ENCODE peak calls at places on chromosomes 13 and 19, in seven cellular contexts. One of them, this sample, is unnamed.

GRCh38 chr13:99577934-99578917 is 77.0 kb downstream of the TM9SF2 start:
- DNase-seq in HL-60: no peak
- DNase-seq in breast epithelium: no peak
- DNase-seq in Panc1: no peak
- DNase-seq in HepG2: peak; percentile 47
- DNase-seq in H1: no peak
- DNase-seq in GM23338: peak; percentile 52
- DNase-seq in this sample: no peak

GRCh38 chr19:55206664-55207500 is 2.4 kb downstream of the PTPRH start:
- DNase-seq in HL-60: no peak
- DNase-seq in breast epithelium: peak; percentile 38
- DNase-seq in Panc1: peak; percentile 65
- DNase-seq in HepG2: peak; percentile 93
- DNase-seq in H1: no peak
- DNase-seq in GM23338: peak; percentile 83
- DNase-seq in this sample: no peak

GRCh38 chr13:98854448-98854847 is 102.0 kb upstream of the SLC15A1 start:
- DNase-seq in HL-60: no peak
- DNase-seq in breast epithelium: no peak
- DNase-seq in Panc1: no peak
- DNase-seq in HepG2: no peak
- DNase-seq in H1: no peak
- DNase-seq in GM23338: no peak
- DNase-seq in this sample: no peak

GRCh38 chr13:86933676-86934075 is 737.5 kb upstream of the SLITRK5 start:
- DNase-seq in HL-60: no peak
- DNase-seq in breast epithelium: no peak
- DNase-seq in Panc1: no peak
- DNase-seq in HepG2: no peak
- DNase-seq in H1: no peak
- DNase-seq in GM23338: peak; percentile 11
- DNase-seq in this sample: no peak

GRCh38 chr19:49347835-49348234 is 12.6 kb downstream of the CD37 start:
- DNase-seq in HL-60: no peak
- DNase-seq in breast epithelium: no peak
- DNase-seq in Panc1: no peak
- DNase-seq in HepG2: peak; percentile 44
- DNase-seq in H1: no peak
- DNase-seq in GM23338: peak; percentile 85
- DNase-seq in this sample: no peak

GRCh38 chr13:93915269-93915809 is 564.1 kb downstream of the DCT start:
- DNase-seq in HL-60: no peak
- DNase-seq in breast epithelium: no peak
- DNase-seq in Panc1: no peak
- DNase-seq in HepG2: no peak
- DNase-seq in H1: no peak
- DNase-seq in GM23338: no peak
- DNase-seq in this sample: no peak

GRCh38 chr13:49604570-49604969 is 19.2 kb upstream of the RCBTB1 start:
- DNase-seq in HL-60: no peak
- DNase-seq in breast epithelium: no peak
- DNase-seq in Panc1: no peak
- DNase-seq in HepG2: peak; percentile 18
- DNase-seq in H1: no peak
- DNase-seq in GM23338: no peak
- DNase-seq in this sample: no peak

GRCh38 chr13:99505814-99506269 is 4.6 kb downstream of the TM9SF2 start:
- DNase-seq in HL-60: no peak
- DNase-seq in breast epithelium: no peak
- DNase-seq in Panc1: no peak
- DNase-seq in HepG2: no peak
- DNase-seq in H1: no peak
- DNase-seq in GM23338: no peak
- DNase-seq in this sample: no peak

GRCh38 chr19:11111771-11112144 is 22.5 kb downstream of the LDLR start:
- DNase-seq in HL-60: no peak
- DNase-seq in breast epithelium: no peak
- DNase-seq in Panc1: no peak
- DNase-seq in HepG2: no peak
- DNase-seq in H1: no peak
- DNase-seq in GM23338: no peak
- DNase-seq in this sample: no peak

GRCh38 chr19:12333162-12334159 is at the start of gene ZNF563:
- DNase-seq in HL-60: no peak
- DNase-seq in breast epithelium: peak; percentile 98
- DNase-seq in Panc1: peak; percentile 76
- DNase-seq in HepG2: peak; percentile 94
- DNase-seq in H1: peak; percentile 93
- DNase-seq in GM23338: peak; percentile 100
- DNase-seq in this sample: peak; percentile 93

GRCh38 chr13:48492123-48493075 is 40.5 kb downstream of the RCBTB2 start:
- DNase-seq in HL-60: peak; percentile 70
- DNase-seq in breast epithelium: peak; percentile 67
- DNase-seq in Panc1: no peak
- DNase-seq in HepG2: no peak
- DNase-seq in H1: no peak
- DNase-seq in GM23338: no peak
- DNase-seq in this sample: peak; percentile 98

GRCh38 chr13:31301119-31301518 is 101.3 kb downstream of the B3GLCT start:
- DNase-seq in HL-60: no peak
- DNase-seq in breast epithelium: no peak
- DNase-seq in Panc1: no peak
- DNase-seq in HepG2: no peak
- DNase-seq in H1: no peak
- DNase-seq in GM23338: no peak
- DNase-seq in this sample: no peak

GRCh38 chr13:28568286-28568685 is 73.4 kb upstream of the FLT1 start:
- DNase-seq in HL-60: peak; percentile 38
- DNase-seq in breast epithelium: peak; percentile 44
- DNase-seq in Panc1: no peak
- DNase-seq in HepG2: no peak
- DNase-seq in H1: no peak
- DNase-seq in GM23338: no peak
- DNase-seq in this sample: no peak

GRCh38 chr13:27313742-27314141 is 43.1 kb downstream of the RASL11A start:
- DNase-seq in HL-60: no peak
- DNase-seq in breast epithelium: no peak
- DNase-seq in Panc1: no peak
- DNase-seq in HepG2: no peak
- DNase-seq in H1: no peak
- DNase-seq in GM23338: no peak
- DNase-seq in this sample: no peak

GRCh38 chr19:42461700-42462324 is 19.1 kb upstream of the CXCL17 start:
- DNase-seq in HL-60: no peak
- DNase-seq in breast epithelium: peak; percentile 48
- DNase-seq in Panc1: no peak
- DNase-seq in HepG2: peak; percentile 52
- DNase-seq in H1: no peak
- DNase-seq in GM23338: no peak
- DNase-seq in this sample: no peak

GRCh38 chr13:29594710-29595379 is 643 bp downstream of the SLC7A1 start:
- DNase-seq in HL-60: no peak
- DNase-seq in breast epithelium: peak; percentile 69
- DNase-seq in Panc1: no peak
- DNase-seq in HepG2: no peak
- DNase-seq in H1: no peak
- DNase-seq in GM23338: peak; percentile 22
- DNase-seq in this sample: no peak

GRCh38 chr19:13090511-13091231 is 12.0 kb downstream of the LYL1 start:
- DNase-seq in HL-60: no peak
- DNase-seq in breast epithelium: no peak
- DNase-seq in Panc1: no peak
- DNase-seq in HepG2: no peak
- DNase-seq in H1: no peak
- DNase-seq in GM23338: no peak
- DNase-seq in this sample: no peak

GRCh38 chr19:17873661-17874422 is 2.1 kb downstream of the SLC5A5 start:
- DNase-seq in HL-60: no peak
- DNase-seq in breast epithelium: no peak
- DNase-seq in Panc1: no peak
- DNase-seq in HepG2: no peak
- DNase-seq in H1: no peak
- DNase-seq in GM23338: peak; percentile 94
- DNase-seq in this sample: no peak

GRCh38 chr13:99432637-99433542 is 68.4 kb upstream of the TM9SF2 start:
- DNase-seq in HL-60: peak; percentile 55
- DNase-seq in breast epithelium: peak; percentile 38
- DNase-seq in Panc1: no peak
- DNase-seq in HepG2: peak; percentile 84
- DNase-seq in H1: peak; percentile 54
- DNase-seq in GM23338: peak; percentile 77
- DNase-seq in this sample: peak; percentile 97

GRCh38 chr19:45470147-45471081 is 2.6 kb downstream of the FOSB start:
- DNase-seq in HL-60: no peak
- DNase-seq in breast epithelium: peak; percentile 67
- DNase-seq in Panc1: no peak
- DNase-seq in HepG2: no peak
- DNase-seq in H1: no peak
- DNase-seq in GM23338: no peak
- DNase-seq in this sample: no peak

GRCh38 chr19:45469132-45469834 is 1.5 kb downstream of the FOSB start:
- DNase-seq in HL-60: peak; percentile 91
- DNase-seq in breast epithelium: peak; percentile 95
- DNase-seq in Panc1: no peak
- DNase-seq in HepG2: peak; percentile 87
- DNase-seq in H1: no peak
- DNase-seq in GM23338: peak; percentile 96
- DNase-seq in this sample: peak; percentile 78

GRCh38 chr19:45468803-45469131 is 971 bp downstream of the FOSB start:
- DNase-seq in HL-60: no peak
- DNase-seq in breast epithelium: no peak
- DNase-seq in Panc1: no peak
- DNase-seq in HepG2: no peak
- DNase-seq in H1: no peak
- DNase-seq in GM23338: no peak
- DNase-seq in this sample: no peak

GRCh38 chr19:45471116-45471865 is 3.5 kb downstream of the FOSB start:
- DNase-seq in HL-60: no peak
- DNase-seq in breast epithelium: no peak
- DNase-seq in Panc1: no peak
- DNase-seq in HepG2: no peak
- DNase-seq in H1: no peak
- DNase-seq in GM23338: no peak
- DNase-seq in this sample: no peak

GRCh38 chr19:45469835-45470146 is 2.0 kb downstream of the FOSB start:
- DNase-seq in HL-60: no peak
- DNase-seq in breast epithelium: no peak
- DNase-seq in Panc1: no peak
- DNase-seq in HepG2: peak; percentile 85
- DNase-seq in H1: no peak
- DNase-seq in GM23338: peak; percentile 95
- DNase-seq in this sample: no peak
- TF ChIP-seq POLR2AphosphoS5 in HL-60: no peak
- TF ChIP-seq POLR2AphosphoS5 in breast epithelium: no peak
- TF ChIP-seq POLR2AphosphoS5 in Panc1: no peak
- TF ChIP-seq POLR2AphosphoS5 in HepG2: peak; percentile 56
- TF ChIP-seq POLR2AphosphoS5 in H1: no peak
- TF ChIP-seq POLR2AphosphoS5 in GM23338: peak; percentile 44
- TF ChIP-seq POLR2AphosphoS5 in this sample: peak; percentile 52

DNA sequence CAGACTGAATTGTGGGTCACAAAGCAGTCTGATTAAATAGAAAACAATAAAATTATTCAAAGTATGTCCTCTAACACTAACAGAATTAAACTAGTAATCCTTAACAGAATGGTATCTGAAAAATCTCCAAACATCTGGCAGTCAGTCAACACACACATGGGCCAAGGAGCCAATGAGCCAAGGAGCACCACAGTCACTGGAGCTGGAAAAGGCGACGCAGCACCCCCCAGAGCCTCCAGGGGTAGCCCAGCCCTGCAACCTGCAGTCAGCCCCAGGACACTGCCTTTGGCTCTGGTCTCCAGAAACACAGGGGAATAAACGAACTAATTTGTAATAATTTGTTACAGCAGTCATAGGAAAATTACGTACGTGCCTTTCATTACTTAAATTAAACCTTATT is 12.3 kb downstream of the TUBGCP3 start:
- DNase-seq in HL-60: no peak
- DNase-seq in breast epithelium: no peak
- DNase-seq in Panc1: no peak
- DNase-seq in HepG2: no peak
- DNase-seq in H1: no peak
- DNase-seq in GM23338: peak; percentile 70
- DNase-seq in this sample: no peak
- H3K27ac ChIP-seq in HL-60: peak overlapping the region; percentile 50
- H3K27ac ChIP-seq in breast epithelium: no peak overlapping the region
- H3K27ac ChIP-seq in Panc1: no peak overlapping the region
- H3K27ac ChIP-seq in HepG2: no peak overlapping the region
- H3K27ac ChIP-seq in H1: no peak overlapping the region
- H3K27ac ChIP-seq in GM23338: peak overlapping the region; percentile 28
- H3K27ac ChIP-seq in this sample: no peak overlapping the region

GRCh38 chr13:39259371-39259770 is 221.1 kb downstream of the NHLRC3 start:
- DNase-seq in HL-60: no peak
- DNase-seq in breast epithelium: no peak
- DNase-seq in Panc1: no peak
- DNase-seq in HepG2: no peak
- DNase-seq in H1: no peak
- DNase-seq in GM23338: no peak
- DNase-seq in this sample: peak; percentile 12

GRCh38 chr13:39263531-39263930 is 225.3 kb downstream of the NHLRC3 start:
- DNase-seq in HL-60: no peak
- DNase-seq in breast epithelium: no peak
- DNase-seq in Panc1: no peak
- DNase-seq in HepG2: no peak
- DNase-seq in H1: no peak
- DNase-seq in GM23338: no peak
- DNase-seq in this sample: no peak

GRCh38 chr13:39266426-39266825 is 228.2 kb downstream of the NHLRC3 start:
- DNase-seq in HL-60: no peak
- DNase-seq in breast epithelium: no peak
- DNase-seq in Panc1: no peak
- DNase-seq in HepG2: no peak
- DNase-seq in H1: no peak
- DNase-seq in GM23338: no peak
- DNase-seq in this sample: no peak

GRCh38 chr13:39268398-39268797 is 230.1 kb downstream of the NHLRC3 start:
- DNase-seq in HL-60: no peak
- DNase-seq in breast epithelium: no peak
- DNase-seq in Panc1: no peak
- DNase-seq in HepG2: no peak
- DNase-seq in H1: no peak
- DNase-seq in GM23338: no peak
- DNase-seq in this sample: no peak

DNA sequence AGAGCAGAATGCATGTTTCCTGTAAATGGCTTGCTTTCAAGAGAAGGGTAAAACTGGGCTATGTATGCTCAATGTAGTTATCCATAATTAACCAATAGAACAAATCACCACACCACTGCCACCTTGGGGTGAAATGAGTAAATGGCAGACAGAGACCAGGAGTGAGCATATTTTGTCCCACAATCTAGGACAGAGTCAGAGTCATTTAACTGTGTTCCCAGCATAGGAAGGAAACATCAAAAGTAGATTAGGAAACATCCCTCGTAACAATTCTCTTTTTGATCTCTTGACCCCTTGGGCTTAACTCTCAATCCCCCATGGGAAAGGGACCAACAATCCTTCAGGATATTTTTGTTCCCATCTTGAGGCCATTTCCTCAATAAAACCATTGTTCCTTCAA is 224.8 kb downstream of the NHLRC3 start:
- DNase-seq in HL-60: no peak
- DNase-seq in breast epithelium: no peak
- DNase-seq in Panc1: no peak
- DNase-seq in HepG2: peak; percentile 23
- DNase-seq in H1: no peak
- DNase-seq in GM23338: peak; percentile 72
- DNase-seq in this sample: peak; percentile 9
- TF ChIP-seq POLR2AphosphoS5 in HL-60: no peak
- TF ChIP-seq POLR2AphosphoS5 in breast epithelium: peak; percentile 60
- TF ChIP-seq POLR2AphosphoS5 in Panc1: no peak
- TF ChIP-seq POLR2AphosphoS5 in HepG2: no peak
- TF ChIP-seq POLR2AphosphoS5 in H1: no peak
- TF ChIP-seq POLR2AphosphoS5 in GM23338: no peak
- TF ChIP-seq POLR2AphosphoS5 in this sample: no peak

GRCh38 chr13:33208290-33208990 is 77.1 kb downstream of the STARD13 start:
- DNase-seq in HL-60: no peak
- DNase-seq in breast epithelium: no peak
- DNase-seq in Panc1: no peak
- DNase-seq in HepG2: no peak
- DNase-seq in H1: no peak
- DNase-seq in GM23338: no peak
- DNase-seq in this sample: no peak
- H3K27ac ChIP-seq in HL-60: no peak overlapping the region
- H3K27ac ChIP-seq in breast epithelium: peak overlapping the region; percentile 77
- H3K27ac ChIP-seq in Panc1: no peak overlapping the region
- H3K27ac ChIP-seq in HepG2: peak overlapping the region; percentile 30
- H3K27ac ChIP-seq in H1: no peak overlapping the region
- H3K27ac ChIP-seq in GM23338: no peak overlapping the region
- H3K27ac ChIP-seq in this sample: no peak overlapping the region